ENCODE peak calls at places on chromosomes 7 and 10, in four cellular contexts. One of them, this sample, is unnamed.

GRCh38 chr7:48643420-48644013 is 280.8 kb upstream of the CDC14C start:
- DNase-seq in naive thymus-derived CD8-positive, alpha-beta T cell: no peak
- DNase-seq in activated CD4-positive, alpha-beta T cell treated with anti-CD3 and anti-CD28 coated beads, Interleukin-2, amount 10 ng/mL, durations not matched to agents 7 days and 5 days: no peak
- DNase-seq in MCF 10A: no peak
- DNase-seq in this sample: no peak

GRCh38 chr7:37448057-37448636 is 517 bp downstream of the ELMO1 start:
- DNase-seq in MCF 10A: no peak
- DNase-seq in naive thymus-derived CD8-positive, alpha-beta T cell: no peak
- DNase-seq in activated CD4-positive, alpha-beta T cell treated with anti-CD3 and anti-CD28 coated beads, Interleukin-2, amount 10 ng/mL, durations not matched to agents 7 days and 5 days: peak; percentile 20
- DNase-seq in this sample: no peak

GRCh38 chr7:22564511-22565045 is 64.6 kb upstream of the STEAP1B start:
- DNase-seq in activated CD4-positive, alpha-beta T cell treated with anti-CD3 and anti-CD28 coated beads, Interleukin-2, amount 10 ng/mL, durations not matched to agents 7 days and 5 days: no peak
- DNase-seq in MCF 10A: peak; percentile 93
- DNase-seq in naive thymus-derived CD8-positive, alpha-beta T cell: no peak
- DNase-seq in this sample: no peak

GRCh38 chr10:70324951-70325781 is 41.4 kb upstream of the NPFFR1 start:
- DNase-seq in MCF 10A: no peak
- DNase-seq in activated CD4-positive, alpha-beta T cell treated with anti-CD3 and anti-CD28 coated beads, Interleukin-2, amount 10 ng/mL, durations not matched to agents 7 days and 5 days: no peak
- DNase-seq in naive thymus-derived CD8-positive, alpha-beta T cell: no peak
- DNase-seq in this sample: no peak

GRCh38 chr7:158836692-158837091 is 7.4 kb upstream of the ESYT2 start:
- DNase-seq in activated CD4-positive, alpha-beta T cell treated with anti-CD3 and anti-CD28 coated beads, Interleukin-2, amount 10 ng/mL, durations not matched to agents 7 days and 5 days: no peak
- DNase-seq in naive thymus-derived CD8-positive, alpha-beta T cell: no peak
- DNase-seq in MCF 10A: no peak
- DNase-seq in this sample: no peak

GRCh38 chr10:73494877-73495225 is 973 bp downstream of the PPP3CB start:
- DNase-seq in activated CD4-positive, alpha-beta T cell treated with anti-CD3 and anti-CD28 coated beads, Interleukin-2, amount 10 ng/mL, durations not matched to agents 7 days and 5 days: no peak
- DNase-seq in naive thymus-derived CD8-positive, alpha-beta T cell: no peak
- DNase-seq in MCF 10A: no peak
- DNase-seq in this sample: no peak

GRCh38 chr10:109922976-109923921 is at the start of gene XPNPEP1:
- DNase-seq in naive thymus-derived CD8-positive, alpha-beta T cell: peak; percentile 70
- DNase-seq in activated CD4-positive, alpha-beta T cell treated with anti-CD3 and anti-CD28 coated beads, Interleukin-2, amount 10 ng/mL, durations not matched to agents 7 days and 5 days: peak; percentile 82
- DNase-seq in MCF 10A: peak; percentile 79
- DNase-seq in this sample: no peak

GRCh38 chr10:95456486-95456885 is 104.7 kb downstream of the SORBS1 start:
- DNase-seq in activated CD4-positive, alpha-beta T cell treated with anti-CD3 and anti-CD28 coated beads, Interleukin-2, amount 10 ng/mL, durations not matched to agents 7 days and 5 days: no peak
- DNase-seq in MCF 10A: no peak
- DNase-seq in naive thymus-derived CD8-positive, alpha-beta T cell: no peak
- DNase-seq in this sample: no peak

GRCh38 chr7:82109288-82109687 is 334.3 kb downstream of the CACNA2D1 start:
- DNase-seq in naive thymus-derived CD8-positive, alpha-beta T cell: no peak
- DNase-seq in MCF 10A: no peak
- DNase-seq in activated CD4-positive, alpha-beta T cell treated with anti-CD3 and anti-CD28 coated beads, Interleukin-2, amount 10 ng/mL, durations not matched to agents 7 days and 5 days: no peak
- DNase-seq in this sample: no peak

GRCh38 chr10:51001587-51001986 is 72.7 kb upstream of the PRKG1 start:
- DNase-seq in activated CD4-positive, alpha-beta T cell treated with anti-CD3 and anti-CD28 coated beads, Interleukin-2, amount 10 ng/mL, durations not matched to agents 7 days and 5 days: no peak
- DNase-seq in naive thymus-derived CD8-positive, alpha-beta T cell: peak; percentile 11
- DNase-seq in MCF 10A: peak; percentile 32
- DNase-seq in this sample: no peak

GRCh38 chr10:112215342-112215774 is 31.8 kb upstream of the GPAM start:
- DNase-seq in MCF 10A: no peak
- DNase-seq in activated CD4-positive, alpha-beta T cell treated with anti-CD3 and anti-CD28 coated beads, Interleukin-2, amount 10 ng/mL, durations not matched to agents 7 days and 5 days: no peak
- DNase-seq in naive thymus-derived CD8-positive, alpha-beta T cell: no peak
- DNase-seq in this sample: no peak

GRCh38 chr7:122588621-122589020 is 110.3 kb downstream of the RNF133 start:
- DNase-seq in naive thymus-derived CD8-positive, alpha-beta T cell: no peak
- DNase-seq in MCF 10A: peak; percentile 19
- DNase-seq in activated CD4-positive, alpha-beta T cell treated with anti-CD3 and anti-CD28 coated beads, Interleukin-2, amount 10 ng/mL, durations not matched to agents 7 days and 5 days: no peak
- DNase-seq in this sample: no peak

GRCh38 chr10:132632851-132633684 is 95.5 kb downstream of the INPP5A start:
- DNase-seq in MCF 10A: no peak
- DNase-seq in naive thymus-derived CD8-positive, alpha-beta T cell: no peak
- DNase-seq in activated CD4-positive, alpha-beta T cell treated with anti-CD3 and anti-CD28 coated beads, Interleukin-2, amount 10 ng/mL, durations not matched to agents 7 days and 5 days: no peak
- DNase-seq in this sample: no peak

GRCh38 chr7:106737202-106737562 is 76.2 kb upstream of the CCDC71L start:
- DNase-seq in naive thymus-derived CD8-positive, alpha-beta T cell: no peak
- DNase-seq in MCF 10A: peak; percentile 49
- DNase-seq in activated CD4-positive, alpha-beta T cell treated with anti-CD3 and anti-CD28 coated beads, Interleukin-2, amount 10 ng/mL, durations not matched to agents 7 days and 5 days: no peak
- DNase-seq in this sample: no peak

GRCh38 chr10:117936136-117936535 is 110.6 kb downstream of the RAB11FIP2 start:
- DNase-seq in MCF 10A: no peak
- DNase-seq in activated CD4-positive, alpha-beta T cell treated with anti-CD3 and anti-CD28 coated beads, Interleukin-2, amount 10 ng/mL, durations not matched to agents 7 days and 5 days: no peak
- DNase-seq in naive thymus-derived CD8-positive, alpha-beta T cell: no peak
- DNase-seq in this sample: no peak

GRCh38 chr7:87003872-87004798 is 55.3 kb downstream of the ELAPOR2 start:
- DNase-seq in naive thymus-derived CD8-positive, alpha-beta T cell: no peak
- DNase-seq in MCF 10A: no peak
- DNase-seq in activated CD4-positive, alpha-beta T cell treated with anti-CD3 and anti-CD28 coated beads, Interleukin-2, amount 10 ng/mL, durations not matched to agents 7 days and 5 days: no peak
- DNase-seq in this sample: no peak

GRCh38 chr10:99590799-99591198 is 29.4 kb downstream of the SLC25A28 start:
- DNase-seq in naive thymus-derived CD8-positive, alpha-beta T cell: no peak
- DNase-seq in MCF 10A: no peak
- DNase-seq in activated CD4-positive, alpha-beta T cell treated with anti-CD3 and anti-CD28 coated beads, Interleukin-2, amount 10 ng/mL, durations not matched to agents 7 days and 5 days: no peak
- DNase-seq in this sample: no peak

GRCh38 chr7:158492372-158492771 is 95.3 kb downstream of the PTPRN2 start:
- DNase-seq in MCF 10A: no peak
- DNase-seq in naive thymus-derived CD8-positive, alpha-beta T cell: no peak
- DNase-seq in activated CD4-positive, alpha-beta T cell treated with anti-CD3 and anti-CD28 coated beads, Interleukin-2, amount 10 ng/mL, durations not matched to agents 7 days and 5 days: no peak
- DNase-seq in this sample: no peak

GRCh38 chr7:121752706-121753105 is 120.3 kb upstream of the PTPRZ1 start:
- DNase-seq in activated CD4-positive, alpha-beta T cell treated with anti-CD3 and anti-CD28 coated beads, Interleukin-2, amount 10 ng/mL, durations not matched to agents 7 days and 5 days: no peak
- DNase-seq in MCF 10A: peak; percentile 43
- DNase-seq in naive thymus-derived CD8-positive, alpha-beta T cell: no peak
- DNase-seq in this sample: peak; percentile 12

GRCh38 chr7:43077732-43078391 is 34.6 kb upstream of the HECW1 start:
- DNase-seq in naive thymus-derived CD8-positive, alpha-beta T cell: no peak
- DNase-seq in activated CD4-positive, alpha-beta T cell treated with anti-CD3 and anti-CD28 coated beads, Interleukin-2, amount 10 ng/mL, durations not matched to agents 7 days and 5 days: no peak
- DNase-seq in MCF 10A: no peak
- DNase-seq in this sample: no peak

GRCh38 chr7:20786779-20787651 is at the start of gene SP8:
- DNase-seq in MCF 10A: peak; percentile 62
- DNase-seq in activated CD4-positive, alpha-beta T cell treated with anti-CD3 and anti-CD28 coated beads, Interleukin-2, amount 10 ng/mL, durations not matched to agents 7 days and 5 days: no peak
- DNase-seq in naive thymus-derived CD8-positive, alpha-beta T cell: no peak
- DNase-seq in this sample: no peak

GRCh38 chr7:32048970-32049369 is 21.2 kb downstream of the PDE1C start:
- DNase-seq in MCF 10A: no peak
- DNase-seq in naive thymus-derived CD8-positive, alpha-beta T cell: no peak
- DNase-seq in activated CD4-positive, alpha-beta T cell treated with anti-CD3 and anti-CD28 coated beads, Interleukin-2, amount 10 ng/mL, durations not matched to agents 7 days and 5 days: no peak
- DNase-seq in this sample: no peak

GRCh38 chr10:34200355-34200901 is 614.7 kb downstream of the PARD3 start:
- DNase-seq in MCF 10A: no peak
- DNase-seq in activated CD4-positive, alpha-beta T cell treated with anti-CD3 and anti-CD28 coated beads, Interleukin-2, amount 10 ng/mL, durations not matched to agents 7 days and 5 days: no peak
- DNase-seq in naive thymus-derived CD8-positive, alpha-beta T cell: no peak
- DNase-seq in this sample: no peak